ENCODE peak calls at places on chromosomes 13 and 19, in ten cellular contexts. One of them, this sample, is unnamed.

GRCh38 chr19:12757544-12758274 is 6.1 kb downstream of the BEST2 start:
- DNase-seq in neuronal stem cell: peak; percentile 80
- DNase-seq in ovary: peak; percentile 74
- DNase-seq in A172: no peak
- DNase-seq in GOT3: peak; percentile 48
- DNase-seq in breast epithelium: peak; percentile 67
- DNase-seq in activated gamma-delta T cell: peak; percentile 38
- DNase-seq in HL-60: peak; percentile 59
- DNase-seq in putamen: peak; percentile 38
- DNase-seq in NB4: peak; percentile 74
- DNase-seq in this sample: peak; percentile 88

GRCh38 chr13:27120811-27121210 is 50.8 kb downstream of the USP12 start:
- DNase-seq in neuronal stem cell: no peak
- DNase-seq in ovary: no peak
- DNase-seq in A172: no peak
- DNase-seq in GOT3: no peak
- DNase-seq in breast epithelium: no peak
- DNase-seq in activated gamma-delta T cell: no peak
- DNase-seq in HL-60: no peak
- DNase-seq in putamen: no peak
- DNase-seq in NB4: no peak
- DNase-seq in this sample: no peak

GRCh38 chr13:29925457-29925856 is 75.0 kb upstream of the UBL3 start:
- DNase-seq in neuronal stem cell: no peak
- DNase-seq in ovary: peak; percentile 23
- DNase-seq in A172: peak; percentile 29
- DNase-seq in GOT3: no peak
- DNase-seq in breast epithelium: peak; percentile 72
- DNase-seq in activated gamma-delta T cell: no peak
- DNase-seq in HL-60: peak; percentile 90
- DNase-seq in putamen: no peak
- DNase-seq in NB4: peak; percentile 77
- DNase-seq in this sample: no peak

GRCh38 chr13:92407858-92408257 is 818.7 kb upstream of the GPC6 start:
- DNase-seq in neuronal stem cell: no peak
- DNase-seq in ovary: no peak
- DNase-seq in A172: no peak
- DNase-seq in GOT3: no peak
- DNase-seq in breast epithelium: no peak
- DNase-seq in activated gamma-delta T cell: no peak
- DNase-seq in HL-60: no peak
- DNase-seq in putamen: no peak
- DNase-seq in NB4: no peak
- DNase-seq in this sample: no peak

GRCh38 chr13:104984296-104984818 is 1551.1 kb downstream of the EFNB2 start:
- DNase-seq in neuronal stem cell: no peak
- DNase-seq in ovary: no peak
- DNase-seq in A172: peak; percentile 42
- DNase-seq in GOT3: no peak
- DNase-seq in breast epithelium: no peak
- DNase-seq in activated gamma-delta T cell: no peak
- DNase-seq in HL-60: peak; percentile 86
- DNase-seq in putamen: no peak
- DNase-seq in NB4: peak; percentile 77
- DNase-seq in this sample: no peak

GRCh38 chr19:40594657-40595077 is 6.5 kb upstream of the LTBP4 start:
- DNase-seq in neuronal stem cell: no peak
- DNase-seq in ovary: no peak
- DNase-seq in A172: peak; percentile 66
- DNase-seq in GOT3: no peak
- DNase-seq in breast epithelium: no peak
- DNase-seq in activated gamma-delta T cell: no peak
- DNase-seq in HL-60: no peak
- DNase-seq in putamen: peak; percentile 53
- DNase-seq in NB4: no peak
- DNase-seq in this sample: no peak

GRCh38 chr13:40787062-40787461 is 2.3 kb upstream of the SLC25A15 start:
- DNase-seq in neuronal stem cell: no peak
- DNase-seq in ovary: no peak
- DNase-seq in A172: peak; percentile 16
- DNase-seq in GOT3: no peak
- DNase-seq in breast epithelium: no peak
- DNase-seq in activated gamma-delta T cell: no peak
- DNase-seq in HL-60: no peak
- DNase-seq in putamen: no peak
- DNase-seq in NB4: peak; percentile 58
- DNase-seq in this sample: no peak

GRCh38 chr13:110233181-110233641 is 73.7 kb downstream of the COL4A1 start:
- DNase-seq in neuronal stem cell: no peak
- DNase-seq in ovary: no peak
- DNase-seq in A172: peak; percentile 68
- DNase-seq in GOT3: no peak
- DNase-seq in breast epithelium: no peak
- DNase-seq in activated gamma-delta T cell: no peak
- DNase-seq in HL-60: no peak
- DNase-seq in putamen: no peak
- DNase-seq in NB4: no peak
- DNase-seq in this sample: no peak

GRCh38 chr13:20125783-20126165 is 35.1 kb downstream of the GJA3 start:
- DNase-seq in neuronal stem cell: no peak
- DNase-seq in ovary: no peak
- DNase-seq in A172: no peak
- DNase-seq in GOT3: no peak
- DNase-seq in breast epithelium: no peak
- DNase-seq in activated gamma-delta T cell: no peak
- DNase-seq in HL-60: no peak
- DNase-seq in putamen: no peak
- DNase-seq in NB4: no peak
- DNase-seq in this sample: no peak

GRCh38 chr19:16571689-16572331 is 405 bp downstream of the SLC35E1 start:
- DNase-seq in neuronal stem cell: peak; percentile 24
- DNase-seq in ovary: no peak
- DNase-seq in A172: no peak
- DNase-seq in GOT3: no peak
- DNase-seq in breast epithelium: no peak
- DNase-seq in activated gamma-delta T cell: no peak
- DNase-seq in HL-60: peak; percentile 47
- DNase-seq in putamen: no peak
- DNase-seq in NB4: peak; percentile 52
- DNase-seq in this sample: peak; percentile 44

GRCh38 chr13:66405908-66406802 is 824.0 kb downstream of the PCDH9 start:
- DNase-seq in neuronal stem cell: no peak
- DNase-seq in ovary: no peak
- DNase-seq in A172: peak; percentile 47
- DNase-seq in GOT3: no peak
- DNase-seq in breast epithelium: no peak
- DNase-seq in activated gamma-delta T cell: no peak
- DNase-seq in HL-60: no peak
- DNase-seq in putamen: no peak
- DNase-seq in NB4: no peak
- DNase-seq in this sample: no peak

GRCh38 chr19:51637362-51637978 is 7.3 kb upstream of the SIGLEC5 start:
- DNase-seq in neuronal stem cell: no peak
- DNase-seq in ovary: no peak
- DNase-seq in A172: no peak
- DNase-seq in GOT3: no peak
- DNase-seq in breast epithelium: no peak
- DNase-seq in activated gamma-delta T cell: no peak
- DNase-seq in HL-60: no peak
- DNase-seq in putamen: no peak
- DNase-seq in NB4: peak; percentile 49
- DNase-seq in this sample: peak; percentile 61

GRCh38 chr13:90868321-90868920 is 479.1 kb upstream of the MIR17HG start:
- DNase-seq in neuronal stem cell: peak; percentile 17
- DNase-seq in ovary: no peak
- DNase-seq in A172: peak; percentile 2
- DNase-seq in GOT3: no peak
- DNase-seq in breast epithelium: no peak
- DNase-seq in activated gamma-delta T cell: no peak
- DNase-seq in HL-60: no peak
- DNase-seq in putamen: peak; percentile 21
- DNase-seq in NB4: peak; percentile 37
- DNase-seq in this sample: peak; percentile 47

GRCh38 chr13:30864352-30865130 is 41.5 kb upstream of the MEDAG start:
- DNase-seq in neuronal stem cell: no peak
- DNase-seq in ovary: peak; percentile 60
- DNase-seq in A172: peak; percentile 41
- DNase-seq in GOT3: no peak
- DNase-seq in breast epithelium: no peak
- DNase-seq in activated gamma-delta T cell: no peak
- DNase-seq in HL-60: no peak
- DNase-seq in putamen: no peak
- DNase-seq in NB4: no peak
- DNase-seq in this sample: no peak

GRCh38 chr19:280541-281007 is 10.6 kb downstream of the PLPP2 start:
- DNase-seq in neuronal stem cell: peak; percentile 56
- DNase-seq in ovary: no peak
- DNase-seq in A172: no peak
- DNase-seq in GOT3: no peak
- DNase-seq in breast epithelium: no peak
- DNase-seq in activated gamma-delta T cell: no peak
- DNase-seq in HL-60: no peak
- DNase-seq in putamen: no peak
- DNase-seq in NB4: no peak
- DNase-seq in this sample: no peak

GRCh38 chr13:66349945-66350344 is 880.2 kb downstream of the PCDH9 start:
- DNase-seq in neuronal stem cell: no peak
- DNase-seq in ovary: no peak
- DNase-seq in A172: no peak
- DNase-seq in GOT3: no peak
- DNase-seq in breast epithelium: no peak
- DNase-seq in activated gamma-delta T cell: no peak
- DNase-seq in HL-60: no peak
- DNase-seq in putamen: no peak
- DNase-seq in NB4: no peak
- DNase-seq in this sample: no peak

GRCh38 chr13:24181991-24182702 is 21.6 kb downstream of the SPATA13 start:
- DNase-seq in neuronal stem cell: no peak
- DNase-seq in ovary: no peak
- DNase-seq in A172: no peak
- DNase-seq in GOT3: no peak
- DNase-seq in breast epithelium: no peak
- DNase-seq in activated gamma-delta T cell: no peak
- DNase-seq in HL-60: peak; percentile 21
- DNase-seq in putamen: no peak
- DNase-seq in NB4: peak; percentile 35
- DNase-seq in this sample: no peak

GRCh38 chr13:23828866-23829265 is 60.3 kb downstream of the MIPEP start:
- DNase-seq in neuronal stem cell: no peak
- DNase-seq in ovary: no peak
- DNase-seq in A172: no peak
- DNase-seq in GOT3: no peak
- DNase-seq in breast epithelium: no peak
- DNase-seq in activated gamma-delta T cell: no peak
- DNase-seq in HL-60: no peak
- DNase-seq in putamen: no peak
- DNase-seq in NB4: no peak
- DNase-seq in this sample: no peak

GRCh38 chr19:18762125-18763023 is 28.7 kb downstream of the COMP start:
- DNase-seq in neuronal stem cell: no peak
- DNase-seq in ovary: peak; percentile 74
- DNase-seq in A172: peak; percentile 59
- DNase-seq in GOT3: no peak
- DNase-seq in breast epithelium: peak; percentile 96
- DNase-seq in activated gamma-delta T cell: no peak
- DNase-seq in HL-60: no peak
- DNase-seq in putamen: no peak
- DNase-seq in NB4: no peak
- DNase-seq in this sample: no peak

GRCh38 chr13:35283856-35284255 is 192.6 kb downstream of the MAB21L1 start:
- DNase-seq in neuronal stem cell: no peak
- DNase-seq in ovary: no peak
- DNase-seq in A172: no peak
- DNase-seq in GOT3: no peak
- DNase-seq in breast epithelium: no peak
- DNase-seq in activated gamma-delta T cell: no peak
- DNase-seq in HL-60: no peak
- DNase-seq in putamen: no peak
- DNase-seq in NB4: no peak
- DNase-seq in this sample: no peak

GRCh38 chr13:59823495-59823894 is 340.2 kb downstream of the DIAPH3 start:
- DNase-seq in neuronal stem cell: no peak
- DNase-seq in ovary: no peak
- DNase-seq in A172: peak; percentile 63
- DNase-seq in GOT3: no peak
- DNase-seq in breast epithelium: no peak
- DNase-seq in activated gamma-delta T cell: no peak
- DNase-seq in HL-60: no peak
- DNase-seq in putamen: no peak
- DNase-seq in NB4: no peak
- DNase-seq in this sample: no peak

GRCh38 chr13:96785986-96786385 is 208.3 kb downstream of the OXGR1 start:
- DNase-seq in neuronal stem cell: no peak
- DNase-seq in ovary: no peak
- DNase-seq in A172: no peak
- DNase-seq in GOT3: no peak
- DNase-seq in breast epithelium: no peak
- DNase-seq in activated gamma-delta T cell: no peak
- DNase-seq in HL-60: no peak
- DNase-seq in putamen: peak; percentile 25
- DNase-seq in NB4: no peak
- DNase-seq in this sample: no peak

GRCh38 chr13:39600766-39601165 is 2.2 kb downstream of the LHFPL6 start:
- DNase-seq in neuronal stem cell: no peak
- DNase-seq in ovary: no peak
- DNase-seq in A172: no peak
- DNase-seq in GOT3: no peak
- DNase-seq in breast epithelium: no peak
- DNase-seq in activated gamma-delta T cell: no peak
- DNase-seq in HL-60: no peak
- DNase-seq in putamen: no peak
- DNase-seq in NB4: no peak
- DNase-seq in this sample: no peak

GRCh38 chr19:31783592-31783991 is 434.4 kb upstream of the TSHZ3 start:
- DNase-seq in neuronal stem cell: no peak
- DNase-seq in ovary: no peak
- DNase-seq in A172: no peak
- DNase-seq in GOT3: no peak
- DNase-seq in breast epithelium: no peak
- DNase-seq in activated gamma-delta T cell: no peak
- DNase-seq in HL-60: no peak
- DNase-seq in putamen: no peak
- DNase-seq in NB4: no peak
- DNase-seq in this sample: no peak

GRCh38 chr19:49997709-49998108 is 27.5 kb downstream of the VRK3 start:
- DNase-seq in neuronal stem cell: no peak
- DNase-seq in ovary: no peak
- DNase-seq in A172: peak; percentile 74
- DNase-seq in GOT3: no peak
- DNase-seq in breast epithelium: no peak
- DNase-seq in activated gamma-delta T cell: no peak
- DNase-seq in HL-60: peak; percentile 47
- DNase-seq in putamen: no peak
- DNase-seq in NB4: peak; percentile 61
- DNase-seq in this sample: peak; percentile 51

GRCh38 chr13:59478908-59479307 is 684.8 kb downstream of the DIAPH3 start:
- DNase-seq in neuronal stem cell: peak; percentile 61
- DNase-seq in ovary: no peak
- DNase-seq in A172: no peak
- DNase-seq in GOT3: no peak
- DNase-seq in breast epithelium: no peak
- DNase-seq in activated gamma-delta T cell: no peak
- DNase-seq in HL-60: no peak
- DNase-seq in putamen: no peak
- DNase-seq in NB4: no peak
- DNase-seq in this sample: no peak

GRCh38 chr19:46049597-46049996 is 8.8 kb upstream of the IGFL4 start:
- DNase-seq in neuronal stem cell: no peak
- DNase-seq in ovary: no peak
- DNase-seq in A172: no peak
- DNase-seq in GOT3: no peak
- DNase-seq in breast epithelium: no peak
- DNase-seq in activated gamma-delta T cell: no peak
- DNase-seq in HL-60: no peak
- DNase-seq in putamen: no peak
- DNase-seq in NB4: no peak
- DNase-seq in this sample: no peak

This sample was measured in K562.